ENCODE peak calls at places on chromosome 22, in eight cellular contexts. V is foreskin fibroblast, Y is astrocyte of the spinal cord, I is hepatocyte, N is sigmoid colon, E is astrocyte of the cerebellum, O is tibial artery, T is prostate gland. D is an unnamed sample.

GRCh38 chr22:41171996-41172395 is 33.1 kb upstream of the L3MBTL2 start:
- DNase-seq in V (no peak), Y (no peak), I (no peak), N (no peak), E (no peak), O (no peak), T (no peak), D (no peak)

GRCh38 chr22:37778370-37779009 is 29.2 kb upstream of the GCAT start:
- DNase-seq in V (no peak), Y (no peak), I (no peak), N (no peak), E (no peak), O (no peak), T (no peak), D (no peak)

GRCh38 chr22:31160328-31160978 is 471 bp downstream of the RNF185 start:
- DNase-seq in V (peak; percentile 49), Y (peak; percentile 7), I (peak; percentile 43), N (peak; percentile 74), E (no peak), O (peak; percentile 36), T (peak; percentile 17), D (no peak)

GRCh38 chr22:29457730-29458129 is 19.3 kb downstream of the RFPL1 start:
- DNase-seq in V (peak; percentile 57), Y (peak; percentile 15), I (peak; percentile 45), N (no peak), E (no peak), O (no peak), T (no peak), D (peak; percentile 77)

GRCh38 chr22:17921871-17922821 is 102.2 kb downstream of the MICAL3 start:
- DNase-seq in V (no peak), Y (no peak), I (peak; percentile 79), N (no peak), E (no peak), O (no peak), T (peak; percentile 74), D (no peak)

GRCh38 chr22:42627981-42628380 is 12.4 kb downstream of the ATP5MGL start:
- DNase-seq in V (no peak), Y (no peak), I (no peak), N (no peak), E (no peak), O (no peak), T (no peak), D (no peak)

GRCh38 chr22:39110631-39111561 is 13.9 kb downstream of the APOBEC3H start:
- DNase-seq in V (no peak), Y (no peak), I (peak; percentile 60), N (no peak), E (no peak), O (no peak), T (no peak), D (no peak)

GRCh38 chr22:37088108-37088605 is 21.4 kb downstream of the TMPRSS6 start:
- DNase-seq in V (peak; percentile 56), Y (no peak), I (peak; percentile 49), N (no peak), E (no peak), O (no peak), T (no peak), D (no peak)

GRCh38 chr22:25833091-25833490 is 91.1 kb downstream of the MYO18B start:
- DNase-seq in V (no peak), Y (no peak), I (no peak), N (no peak), E (no peak), O (no peak), T (no peak), D (no peak)

GRCh38 chr22:33274214-33274828 is 216.1 kb upstream of the SYN3 start:
- DNase-seq in V (no peak), Y (no peak), I (no peak), N (no peak), E (no peak), O (peak; percentile 32), T (no peak), D (peak; percentile 42)

GRCh38 chr22:40401532-40401931 is 31.1 kb downstream of the SGSM3 start:
- DNase-seq in V (no peak), Y (no peak), I (no peak), N (no peak), E (no peak), O (no peak), T (no peak), D (no peak)

GRCh38 chr22:23075050-23075449 is 4.7 kb downstream of the GNAZ start:
- DNase-seq in V (no peak), Y (no peak), I (no peak), N (no peak), E (no peak), O (no peak), T (no peak), D (no peak)

GRCh38 chr22:41048791-41049717 is 43.3 kb upstream of the EP300 start:
- DNase-seq in V (peak; percentile 87), Y (peak; percentile 68), I (peak; percentile 83), N (peak; percentile 89), E (peak; percentile 23), O (peak; percentile 75), T (peak; percentile 36), D (no peak)

GRCh38 chr22:37659066-37659896 is 758 bp downstream of the PDXP start:
- DNase-seq in V (no peak), Y (no peak), I (peak; percentile 77), N (no peak), E (no peak), O (no peak), T (no peak), D (peak; percentile 60)

GRCh38 chr22:50272103-50272782 is 2.1 kb upstream of the MAPK11 start:
- DNase-seq in V (peak; percentile 33), Y (no peak), I (no peak), N (no peak), E (no peak), O (no peak), T (no peak), D (no peak)

GRCh38 chr22:50276143-50276542 is 6.0 kb upstream of the MAPK11 start:
- DNase-seq in V (peak; percentile 75), Y (peak; percentile 49), I (peak; percentile 72), N (peak; percentile 87), E (no peak), O (no peak), T (peak; percentile 57), D (peak; percentile 84)

GRCh38 chr22:50275181-50276055 is 5.2 kb upstream of the MAPK11 start:
- DNase-seq in V (no peak), Y (no peak), I (no peak), N (no peak), E (no peak), O (no peak), T (no peak), D (no peak)

GRCh38 chr22:50271519-50271970 is 1.4 kb upstream of the MAPK11 start:
- DNase-seq in V (peak; percentile 82), Y (peak; percentile 64), I (peak; percentile 84), N (no peak), E (no peak), O (no peak), T (peak; percentile 45), D (peak; percentile 92)

GRCh38 chr22:50274311-50274710 is 4.1 kb upstream of the MAPK11 start:
- DNase-seq in V (peak; percentile 78), Y (peak; percentile 53), I (peak; percentile 79), N (no peak), E (no peak), O (no peak), T (peak; percentile 57), D (peak; percentile 79)
- TF ChIP-seq CTCF in V (peak; percentile 12), Y (peak; percentile 29), I (peak; percentile 49), N (no peak), E (peak; percentile 42), O (peak; percentile 27), T (peak; percentile 16), D (no peak)

GRCh38 chr22:49929553-49929979 is 11.1 kb downstream of the CRELD2 start:
- DNase-seq in V (peak; percentile 70), Y (no peak), I (peak; percentile 85), N (peak; percentile 80), E (no peak), O (no peak), T (no peak), D (peak; percentile 92)
- TF ChIP-seq CTCF in V (peak; percentile 20), Y (peak; percentile 51), I (peak; percentile 61), N (peak; percentile 49), E (peak; percentile 46), O (peak; percentile 72), T (peak; percentile 89), D (peak; percentile 87)

DNA sequence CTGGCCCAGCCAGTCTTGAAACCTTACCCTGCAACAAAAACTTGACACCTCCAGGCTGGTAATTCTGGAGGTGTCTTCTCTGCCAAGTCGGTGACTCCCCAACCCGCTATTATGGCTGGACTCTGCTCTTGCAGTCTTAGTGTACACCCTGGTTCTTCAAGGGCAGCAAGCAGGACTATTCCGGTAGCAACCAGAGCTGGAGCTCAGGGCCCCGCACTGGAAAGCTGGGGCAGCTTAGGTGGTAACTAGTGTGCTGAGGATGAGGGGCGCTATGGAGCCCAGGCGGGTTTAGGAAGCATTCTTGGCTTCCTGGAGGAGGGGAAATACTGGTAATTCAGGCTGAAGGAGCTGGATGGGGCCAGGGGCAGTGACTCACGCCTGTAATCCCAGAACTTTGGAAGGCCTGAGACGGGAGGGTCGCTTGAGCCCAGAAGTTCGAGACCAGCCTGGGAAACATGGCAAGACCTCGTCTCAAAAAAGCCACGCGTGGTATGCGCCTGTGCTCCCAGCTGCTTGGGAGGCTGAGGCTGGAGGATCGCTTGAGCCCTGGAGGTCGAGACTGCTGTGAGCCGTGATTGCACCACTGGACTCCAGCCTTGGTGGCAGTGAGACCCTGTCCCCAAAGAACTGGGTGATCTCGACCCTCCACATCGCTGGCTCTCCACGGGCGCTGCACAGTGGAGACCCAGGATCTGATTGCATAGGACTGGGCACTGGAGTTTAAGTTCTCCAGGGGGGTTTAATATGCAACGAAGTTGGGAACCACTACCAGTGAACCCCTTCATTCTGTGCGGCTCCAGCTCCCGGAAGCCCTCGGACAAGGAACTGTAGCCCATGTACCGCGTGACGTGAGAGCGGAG is 10.6 kb upstream of the AIFM3 start:
- DNase-seq in V (peak; percentile 61), Y (peak; percentile 31), I (peak; percentile 72), N (no peak), E (no peak), O (no peak), T (no peak), D (no peak)
- TF ChIP-seq CTCF in V (no peak), Y (no peak), I (no peak), N (no peak), E (no peak), O (no peak), T (no peak), D (no peak)

GRCh38 chr22:24518228-24518627 is 23.1 kb downstream of the UPB1 start:
- DNase-seq in V (no peak), Y (no peak), I (no peak), N (no peak), E (no peak), O (no peak), T (no peak), D (no peak)
- TF ChIP-seq CTCF in V (no peak), Y (no peak), I (no peak), N (no peak), E (no peak), O (no peak), T (no peak), D (no peak)

DNA sequence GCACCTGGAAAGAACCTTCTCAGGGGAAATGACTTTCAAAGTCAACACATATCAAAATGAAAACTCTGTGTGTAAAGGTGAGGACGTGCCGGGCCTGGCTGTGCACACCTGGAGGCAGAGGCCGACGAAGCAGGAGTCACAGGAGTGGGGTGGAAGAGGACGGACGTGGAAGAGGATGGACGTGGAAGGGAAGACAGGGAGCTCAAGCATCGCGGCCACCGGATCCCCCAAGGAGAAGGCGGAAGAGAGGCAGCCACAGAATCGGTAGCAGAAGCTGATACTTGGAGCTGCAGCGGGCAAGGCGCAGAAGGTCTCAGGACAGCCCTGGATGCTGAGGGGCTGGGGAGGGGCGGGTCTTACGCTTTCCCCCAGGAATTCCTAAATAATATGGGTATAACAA is 519.8 kb downstream of the BRD1 start:
- DNase-seq in V (no peak), Y (no peak), I (no peak), N (peak; percentile 40), E (no peak), O (peak; percentile 9), T (no peak), D (no peak)
- TF ChIP-seq CTCF in V (no peak), Y (no peak), I (no peak), N (no peak), E (no peak), O (no peak), T (no peak), D (no peak)